ENCODE peak calls at places on chromosomes 16 and 17, in ten cellular contexts. S is stromal cell of bone marrow; E is stimulated activated CD8-positive, alpha-beta memory T cell treated with anti-CD3 and anti-CD28 coated beads, Interleukin-12 subunit alpha, Interleukin-12 subunit beta, amount 100 ng/mL, for 1 hour; K is colonic mucosa; X is brain microvascular endothelial cell; Z is NT2/D1; G is upper lobe of left lung; I is fibroblast of villous mesenchyme; M is activated naive CD4-positive, alpha-beta T cell treated with anti-CD3 and anti-CD28 coated beads, Interleukin-2, amount 10 ng/mL, durations not matched to agents 7 days and 5 days; W is GM04503. D is an unnamed sample.

GRCh38 chr16:9050102-9050830 is 41.2 kb upstream of the HAPSTR1 start:
- DNase-seq in S (no peak), E (no peak), K (no peak), X (no peak), Z (peak), G (no peak), I (no peak), M (peak), W (no peak), D (no peak)

GRCh38 chr17:40418428-40418706 is 671 bp upstream of the TOP2A start:
- DNase-seq in S (no peak), E (no peak), K (no peak), X (no peak), Z (no peak), G (no peak), I (no peak), M (no peak), W (no peak), D (no peak)

GRCh38 chr16:76190480-76190879 is 86.7 kb upstream of the CNTNAP4 start:
- DNase-seq in S (no peak), E (no peak), K (no peak), X (no peak), Z (no peak), G (no peak), I (no peak), M (no peak), W (no peak), D (no peak)

GRCh38 chr17:58184986-58185761 is 7.4 kb upstream of the EPX start:
- DNase-seq in S (no peak), E (no peak), K (no peak), X (no peak), Z (no peak), G (no peak), I (no peak), M (no peak), W (no peak), D (no peak)

GRCh38 chr17:9905902-9906301 is 831 bp upstream of the RCVRN start:
- DNase-seq in S (no peak), E (no peak), K (no peak), X (no peak), Z (peak), G (no peak), I (peak), M (no peak), W (no peak), D (no peak)

GRCh38 chr17:59437766-59438165 is 106.3 kb downstream of the YPEL2 start:
- DNase-seq in S (no peak), E (no peak), K (no peak), X (no peak), Z (no peak), G (no peak), I (no peak), M (no peak), W (no peak), D (no peak)

GRCh38 chr17:60652484-60653247 is 25.0 kb upstream of the BCAS3 start:
- DNase-seq in S (no peak), E (no peak), K (no peak), X (no peak), Z (no peak), G (no peak), I (peak), M (no peak), W (no peak), D (no peak)

GRCh38 chr16:5056347-5056746 is 9.4 kb downstream of the C16orf89 start:
- DNase-seq in S (no peak), E (peak), K (peak), X (peak), Z (no peak), G (peak), I (no peak), M (peak), W (no peak), D (no peak)

GRCh38 chr17:66944365-66945203 is 19.9 kb upstream of the CACNG4 start:
- DNase-seq in S (peak), E (no peak), K (no peak), X (no peak), Z (no peak), G (no peak), I (no peak), M (no peak), W (no peak), D (no peak)

GRCh38 chr16:2237552-2238395 is 1.5 kb downstream of the DNASE1L2 start:
- DNase-seq in S (no peak), E (no peak), K (no peak), X (no peak), Z (no peak), G (no peak), I (no peak), M (no peak), W (no peak), D (no peak)

GRCh38 chr17:29593546-29594440 is 861 bp downstream of the ANKRD13B start:
- DNase-seq in S (no peak), E (no peak), K (no peak), X (no peak), Z (no peak), G (no peak), I (no peak), M (peak), W (no peak), D (no peak)

GRCh38 chr17:1727258-1727789 is 2.8 kb downstream of the WDR81 start:
- DNase-seq in S (no peak), E (no peak), K (no peak), X (no peak), Z (no peak), G (no peak), I (no peak), M (no peak), W (no peak), D (no peak)

GRCh38 chr16:4591191-4591590 is 23.5 kb downstream of the UBALD1 start:
- DNase-seq in S (no peak), E (no peak), K (no peak), X (no peak), Z (no peak), G (no peak), I (no peak), M (no peak), W (no peak), D (no peak)